ENCODE peak calls at places on chromosome X, in eight cellular contexts. D is coronary artery; V is activated T-cell treated with anti-CD3 and anti-CD28 coated beads for 1 hour; U is fibroblast of the conjunctiva; R is AG20443; W is kidney epithelial cell; P is T-helper 2 cell treated with Interferon-gamma antibody and Interleukin-4, amounts not matched to agents 5 μg/mL and 100 μg/mL, for 36 hours; N is foreskin keratinocyte. Y is an unnamed sample.

GRCh38 chrX:154603438-154604430 is 15.3 kb downstream of the CTAG1B start:
- DNase-seq in D (peak), V (no peak), U (peak), R (peak), W (peak), P (no peak), N (peak), Y (no peak)

GRCh38 chrX:103919336-103919682 is 43.1 kb upstream of the TMSB15B start:
- DNase-seq in D (no peak), V (no peak), U (peak), R (peak), W (no peak), P (peak), N (peak), Y (no peak)

GRCh38 chrX:18617351-18617750 is 54.6 kb downstream of the RS1 start:
- DNase-seq in D (no peak), V (no peak), U (peak), R (peak), W (peak), P (no peak), N (peak), Y (peak)

GRCh38 chrX:70476934-70477733 is 32.5 kb downstream of the DLG3 start:
- DNase-seq in D (no peak), V (no peak), U (no peak), R (no peak), W (no peak), P (no peak), N (peak), Y (no peak)

GRCh38 chrX:141632124-141632523 is 42.6 kb downstream of the SPANXA2 start:
- DNase-seq in D (no peak), V (no peak), U (no peak), R (no peak), W (no peak), P (no peak), N (no peak), Y (no peak)

GRCh38 chrX:15644560-15644872 is 20.1 kb downstream of the CLTRN start:
- DNase-seq in D (no peak), V (no peak), U (no peak), R (no peak), W (no peak), P (no peak), N (no peak), Y (no peak)

GRCh38 chrX:118901991-118902390 is 72.4 kb upstream of the LONRF3 start:
- DNase-seq in D (no peak), V (no peak), U (no peak), R (no peak), W (no peak), P (no peak), N (no peak), Y (no peak)

GRCh38 chrX:10199212-10199611 is 42.4 kb downstream of the CLCN4 start:
- DNase-seq in D (no peak), V (no peak), U (no peak), R (no peak), W (no peak), P (no peak), N (peak), Y (no peak)

Y was measured in epithelial cell of prostate.